ENCODE peak calls at places on chromosomes 12 and 14, in five cellular contexts. C is HTR-8/SVneo, H is uterus, W is neural crest cell, M is kidney epithelial cell. E is an unnamed sample.

GRCh38 chr14:56949828-56950227 is 139.5 kb upstream of the OTX2 start:
- DNase-seq in M (peak), C (no peak), W (no peak), H (no peak), E (no peak)

GRCh38 chr12:88904705-88905104 is 324.4 kb upstream of the KITLG start:
- DNase-seq in C (no peak), H (no peak), W (no peak), M (no peak), E (no peak)

GRCh38 chr12:67698711-67699603 is 50.4 kb downstream of the DYRK2 start:
- DNase-seq in H (no peak), W (no peak), C (no peak), M (no peak), E (no peak)

GRCh38 chr12:67798763-67799162 is 150.2 kb downstream of the DYRK2 start:
- DNase-seq in M (no peak), W (no peak), H (no peak), C (no peak), E (no peak)

GRCh38 chr14:104564744-104565679 is 14.6 kb upstream of the C14orf180 start:
- DNase-seq in M (no peak), W (no peak), H (no peak), C (no peak), E (no peak)

GRCh38 chr14:47917344-47917954 is 242.0 kb upstream of the MDGA2 start:
- DNase-seq in M (no peak), C (peak), H (no peak), W (peak), E (no peak)

GRCh38 chr12:56165369-56165768 is 7.2 kb downstream of the MYL6 start:
- DNase-seq in W (no peak), M (no peak), C (no peak), H (no peak), E (no peak)

GRCh38 chr12:15855646-15856045 is 26.5 kb upstream of the STRAP start:
- DNase-seq in H (no peak), W (no peak), M (no peak), C (no peak), E (no peak)

GRCh38 chr14:99602054-99602787 is 1.8 kb downstream of the CCDC85C start:
- DNase-seq in C (no peak), W (no peak), H (no peak), M (no peak), E (no peak)

GRCh38 chr14:61153436-61153835 is 127.7 kb downstream of the TMEM30B start:
- DNase-seq in M (no peak), W (no peak), C (peak), H (no peak), E (no peak)

GRCh38 chr14:60151715-60152114 is 13.5 kb downstream of the DHRS7 start:
- DNase-seq in H (peak), W (no peak), C (peak), M (peak), E (peak)

GRCh38 chr12:24695657-24696329 is 253.1 kb downstream of the BCAT1 start:
- DNase-seq in H (no peak), C (no peak), W (no peak), M (no peak), E (no peak)

GRCh38 chr14:50773632-50774541 is 57.1 kb downstream of the NIN start:
- DNase-seq in H (no peak), W (peak), C (peak), M (no peak), E (peak)

GRCh38 chr12:76462668-76463224 is 96.8 kb downstream of the OSBPL8 start:
- DNase-seq in W (no peak), C (no peak), M (no peak), H (no peak), E (no peak)

GRCh38 chr14:89681086-89682018 is 264.3 kb upstream of the FOXN3 start:
- DNase-seq in W (no peak), H (no peak), C (no peak), M (no peak), E (no peak)

GRCh38 chr12:103664626-103665025 is 77.6 kb downstream of the STAB2 start:
- DNase-seq in H (no peak), W (no peak), M (no peak), C (no peak), E (no peak)

GRCh38 chr14:100445436-100446088 is 122.4 kb downstream of the SLC25A47 start:
- DNase-seq in M (no peak), W (no peak), C (no peak), H (no peak), E (no peak)

GRCh38 chr14:99524091-99524661 is 43.0 kb downstream of the CCNK start:
- DNase-seq in C (no peak), M (no peak), W (no peak), H (no peak), E (no peak)

GRCh38 chr14:77071938-77072388 is 26.1 kb upstream of the CIPC start:
- DNase-seq in C (no peak), H (no peak), W (no peak), M (no peak), E (peak)

GRCh38 chr12:45292486-45293195 is 76.7 kb downstream of the ANO6 start:
- DNase-seq in C (no peak), W (no peak), M (no peak), H (peak), E (no peak)

GRCh38 chr12:132710062-132710421 is 600 bp upstream of the PGAM5 start:
- DNase-seq in C (no peak), W (no peak), M (no peak), H (no peak), E (no peak)

GRCh38 chr14:105108516-105108864 is 43.3 kb upstream of the GPR132 start:
- DNase-seq in H (no peak), M (no peak), W (no peak), C (no peak), E (no peak)

GRCh38 chr14:21191809-21192446 is 36.1 kb upstream of the OR5AU1 start:
- DNase-seq in C (peak), M (peak), H (peak), W (peak), E (no peak)

GRCh38 chr12:31923063-31923412 is 36.2 kb upstream of the RESF1 start:
- DNase-seq in H (no peak), C (no peak), M (no peak), W (no peak), E (no peak)

GRCh38 chr12:102454808-102455760 is 25.3 kb downstream of the IGF1 start:
- DNase-seq in W (no peak), M (no peak), H (peak), C (no peak), E (no peak)

GRCh38 chr12:29317556-29318363 is 63.2 kb downstream of the ERGIC2 start:
- DNase-seq in M (peak), C (peak), W (peak), H (no peak), E (peak)

GRCh38 chr14:27506272-27506671 is 908.4 kb upstream of the NOVA1 start:
- DNase-seq in C (no peak), H (no peak), W (no peak), M (no peak), E (no peak)

GRCh38 chr12:105223358-105223840 is 12.6 kb downstream of the APPL2 start:
- DNase-seq in W (no peak), C (no peak), H (no peak), M (no peak), E (no peak)

GRCh38 chr14:80926706-80927384 is 14.7 kb downstream of the CEP128 start:
- DNase-seq in M (no peak), C (no peak), W (no peak), H (no peak), E (no peak)

GRCh38 chr12:50458606-50459005 is 46.2 kb upstream of the DIP2B start:
- DNase-seq in M (peak), H (no peak), C (no peak), W (no peak), E (no peak)

GRCh38 chr12:63045020-63045860 is 105.8 kb downstream of the AVPR1A start:
- DNase-seq in C (peak), W (no peak), M (peak), H (no peak), E (no peak)

GRCh38 chr14:24249230-24250021 is 7.0 kb upstream of the TINF2 start:
- DNase-seq in M (no peak), W (no peak), H (no peak), C (no peak), E (no peak)